ENCODE peak calls at places on chromosomes 11 and 22, in six cellular contexts. G, I, C, N, J and M are unnamed samples.

GRCh38 chr22:34917239-34917638 is 148.7 kb upstream of the ISX start:
- DNase-seq in I (no peak), J (no peak), N (no peak), C (no peak), G (no peak), M (no peak)

GRCh38 chr22:49358041-49358440 is 469.6 kb downstream of the BRD1 start:
- DNase-seq in G (no peak), C (no peak), J (no peak), N (no peak), I (no peak), M (no peak)

GRCh38 chr11:33891714-33892327 is at the start of gene LMO2:
- DNase-seq in J (no peak), I (no peak), G (peak; percentile 81), N (no peak), C (no peak), M (no peak)

GRCh38 chr22:29040385-29041275 is 21.0 kb downstream of the C22orf31 start:
- DNase-seq in N (peak; percentile 88), G (peak; percentile 26), I (peak; percentile 53), J (peak; percentile 76), C (no peak), M (no peak)

GRCh38 chr11:104487035-104487775 is 323.3 kb upstream of the PDGFD start:
- DNase-seq in G (peak; percentile 3), J (no peak), N (peak; percentile 8), C (no peak), I (no peak), M (no peak)

GRCh38 chr22:49880281-49880680 is 26.6 kb downstream of the ZBED4 start:
- DNase-seq in G (no peak), C (no peak), I (no peak), N (no peak), J (no peak), M (no peak)

GRCh38 chr11:76523147-76523546 is 78.3 kb downstream of the EMSY start:
- DNase-seq in C (no peak), G (peak; percentile 78), J (no peak), I (no peak), N (peak; percentile 25), M (no peak)

GRCh38 chr22:23066200-23067022 is 3.9 kb upstream of the GNAZ start:
- DNase-seq in G (no peak), J (no peak), I (no peak), N (no peak), C (no peak), M (no peak)

GRCh38 chr22:46604306-46604690 is 15.9 kb upstream of the GRAMD4 start:
- DNase-seq in I (no peak), N (peak; percentile 10), J (no peak), G (no peak), C (no peak), M (no peak)

GRCh38 chr22:27989758-27990450 is 70.8 kb upstream of the PITPNB start:
- DNase-seq in I (no peak), C (no peak), J (no peak), G (no peak), N (no peak), M (no peak)

GRCh38 chr11:129414144-129414876 is 38.7 kb downstream of the BARX2 start:
- DNase-seq in N (no peak), I (no peak), G (no peak), C (no peak), J (no peak), M (no peak)

GRCh38 chr11:65487467-65488272 is 11.2 kb upstream of the MALAT1 start:
- DNase-seq in G (peak; percentile 99), N (peak; percentile 100), J (no peak), I (no peak), C (no peak), M (peak; percentile 78)

GRCh38 chr22:22588485-22589164 is 29.6 kb upstream of the PRAME start:
- DNase-seq in N (no peak), I (no peak), G (no peak), C (no peak), J (no peak), M (no peak)

GRCh38 chr11:47259178-47259977 is 1.6 kb downstream of the NR1H3 start:
- DNase-seq in G (no peak), I (no peak), J (peak; percentile 62), C (no peak), N (peak; percentile 50), M (no peak)

GRCh38 chr11:128694618-128695481 is 978 bp downstream of the FLI1 start:
- DNase-seq in G (no peak), C (no peak), I (no peak), J (peak; percentile 72), N (peak; percentile 45), M (no peak)

GRCh38 chr11:61056566-61056965 is 45.7 kb upstream of the CD5 start:
- DNase-seq in I (no peak), G (no peak), J (no peak), C (no peak), N (no peak), M (no peak)

GRCh38 chr22:26648761-26649363 is 8.5 kb upstream of the MIAT start:
- DNase-seq in J (no peak), C (no peak), I (no peak), G (peak; percentile 43), N (no peak), M (no peak)

GRCh38 chr22:19398680-19399079 is 32.9 kb downstream of the HIRA start:
- DNase-seq in N (no peak), I (no peak), J (no peak), G (no peak), C (no peak), M (no peak)

GRCh38 chr22:23520875-23521441 is 59.1 kb downstream of the IGLL1 start:
- DNase-seq in J (no peak), G (peak; percentile 16), N (peak; percentile 22), C (no peak), I (no peak), M (no peak)

GRCh38 chr11:122649133-122649532 is 6.4 kb upstream of the UBASH3B start:
- DNase-seq in G (no peak), C (no peak), J (no peak), I (no peak), N (no peak), M (no peak)

GRCh38 chr11:108084811-108085210 is 36.6 kb upstream of the ACAT1 start:
- DNase-seq in I (no peak), G (no peak), N (no peak), C (no peak), J (no peak), M (no peak)

GRCh38 chr22:35089139-35089538 is 23.2 kb downstream of the ISX start:
- DNase-seq in G (no peak), J (no peak), N (no peak), I (no peak), C (no peak), M (no peak)

GRCh38 chr11:88680806-88681205 is 343.3 kb upstream of the CTSC start:
- DNase-seq in G (no peak), C (no peak), I (no peak), J (no peak), N (peak; percentile 48), M (no peak)

GRCh38 chr22:35219012-35219411 is 38.3 kb upstream of the HMGXB4 start:
- DNase-seq in N (peak; percentile 82), C (no peak), G (no peak), J (no peak), I (no peak), M (no peak)

GRCh38 chr11:75182652-75183051 is 31.7 kb downstream of the SLCO2B1 start:
- DNase-seq in C (no peak), I (no peak), J (no peak), G (no peak), N (no peak), M (no peak)

GRCh38 chr22:23984430-23984829 is 4.5 kb downstream of the GSTT2 start:
- DNase-seq in G (peak; percentile 66), J (no peak), I (peak; percentile 62), C (no peak), N (no peak), M (no peak)

GRCh38 chr22:48488611-48489456 is 1338.8 kb downstream of the BRD1 start:
- DNase-seq in N (no peak), I (no peak), C (no peak), G (peak; percentile 29), J (peak; percentile 44), M (no peak)

GRCh38 chr11:71384561-71384960 is 63.6 kb downstream of the DHCR7 start:
- DNase-seq in C (no peak), J (no peak), G (peak; percentile 10), I (no peak), N (no peak), M (no peak)

GRCh38 chr11:106854429-106854828 is 163.8 kb downstream of the GUCY1A2 start:
- DNase-seq in N (no peak), G (no peak), J (no peak), I (no peak), C (no peak), M (no peak)

GRCh38 chr11:117724104-117724503 is 72.9 kb downstream of the DSCAML1 start:
- DNase-seq in I (no peak), J (no peak), C (no peak), G (no peak), N (no peak), M (no peak)

GRCh38 chr22:46039531-46039930 is 62.6 kb upstream of the WNT7B start:
- DNase-seq in J (no peak), N (no peak), C (no peak), G (no peak), I (no peak), M (no peak)

GRCh38 chr11:120137611-120138521 is at the start of gene TRIM29:
- DNase-seq in J (no peak), C (no peak), G (no peak), I (peak; percentile 6), N (no peak), M (no peak)

GRCh38 chr11:130218501-130218900 is 58.9 kb downstream of the ST14 start:
- DNase-seq in C (no peak), N (no peak), I (no peak), J (no peak), G (no peak), M (no peak)